ENCODE peak calls at places on chromosomes 11 and 22, in eight cellular contexts. One of them, this sample, is unnamed.

GRCh38 chr11:89381094-89381493 is 110.1 kb downstream of the NOX4 start:
- DNase-seq in left colon: no peak
- DNase-seq in GM10248: no peak
- DNase-seq in PC-3: peak
- DNase-seq in endothelial cell of umbilical vein: peak
- DNase-seq in ELR: peak
- DNase-seq in IMR-90: peak
- DNase-seq in adipocyte: peak
- DNase-seq in this sample: peak

GRCh38 chr11:75583710-75584658 is 21.9 kb downstream of the SERPINH1 start:
- DNase-seq in left colon: peak
- DNase-seq in GM10248: peak
- DNase-seq in PC-3: no peak
- DNase-seq in endothelial cell of umbilical vein: peak
- DNase-seq in ELR: peak
- DNase-seq in IMR-90: peak
- DNase-seq in adipocyte: peak
- DNase-seq in this sample: peak

GRCh38 chr11:121478226-121478894 is 25.6 kb upstream of the SORL1-AS1 start:
- DNase-seq in left colon: no peak
- DNase-seq in GM10248: no peak
- DNase-seq in PC-3: peak
- DNase-seq in endothelial cell of umbilical vein: no peak
- DNase-seq in ELR: no peak
- DNase-seq in IMR-90: no peak
- DNase-seq in adipocyte: no peak
- DNase-seq in this sample: no peak

GRCh38 chr11:116217006-116217405 is 555.8 kb downstream of the BUD13 start:
- DNase-seq in left colon: no peak
- DNase-seq in GM10248: no peak
- DNase-seq in PC-3: peak
- DNase-seq in endothelial cell of umbilical vein: peak
- DNase-seq in ELR: peak
- DNase-seq in IMR-90: peak
- DNase-seq in adipocyte: peak
- DNase-seq in this sample: peak

GRCh38 chr22:47192651-47193437 is 430.4 kb downstream of the TBC1D22A start:
- DNase-seq in left colon: peak
- DNase-seq in GM10248: no peak
- DNase-seq in PC-3: peak
- DNase-seq in endothelial cell of umbilical vein: no peak
- DNase-seq in ELR: no peak
- DNase-seq in IMR-90: no peak
- DNase-seq in adipocyte: no peak
- DNase-seq in this sample: peak

GRCh38 chr11:2777396-2777795 is 77.6 kb upstream of the KCNQ1OT1 start:
- DNase-seq in left colon: no peak
- DNase-seq in GM10248: no peak
- DNase-seq in PC-3: peak
- DNase-seq in endothelial cell of umbilical vein: no peak
- DNase-seq in ELR: peak
- DNase-seq in IMR-90: peak
- DNase-seq in adipocyte: peak
- DNase-seq in this sample: peak

GRCh38 chr11:70663815-70664214 is 265.5 kb downstream of the CTTN start:
- DNase-seq in left colon: no peak
- DNase-seq in GM10248: no peak
- DNase-seq in PC-3: no peak
- DNase-seq in endothelial cell of umbilical vein: no peak
- DNase-seq in ELR: no peak
- DNase-seq in IMR-90: no peak
- DNase-seq in adipocyte: no peak
- DNase-seq in this sample: no peak

GRCh38 chr22:50193621-50194020 is 7.2 kb upstream of the SELENOO start:
- DNase-seq in left colon: no peak
- DNase-seq in GM10248: no peak
- DNase-seq in PC-3: no peak
- DNase-seq in endothelial cell of umbilical vein: no peak
- DNase-seq in ELR: no peak
- DNase-seq in IMR-90: no peak
- DNase-seq in adipocyte: no peak
- DNase-seq in this sample: no peak

GRCh38 chr22:42948205-42948804 is 66.6 kb downstream of the PACSIN2 start:
- DNase-seq in left colon: no peak
- DNase-seq in GM10248: no peak
- DNase-seq in PC-3: no peak
- DNase-seq in endothelial cell of umbilical vein: no peak
- DNase-seq in ELR: no peak
- DNase-seq in IMR-90: no peak
- DNase-seq in adipocyte: no peak
- DNase-seq in this sample: no peak

GRCh38 chr11:76843916-76844315 is 16.8 kb upstream of the ACER3 start:
- DNase-seq in left colon: no peak
- DNase-seq in GM10248: no peak
- DNase-seq in PC-3: no peak
- DNase-seq in endothelial cell of umbilical vein: no peak
- DNase-seq in ELR: no peak
- DNase-seq in IMR-90: no peak
- DNase-seq in adipocyte: no peak
- DNase-seq in this sample: no peak

GRCh38 chr22:20319745-20320658 is at the start of gene DGCR6L:
- DNase-seq in left colon: peak
- DNase-seq in GM10248: peak
- DNase-seq in PC-3: peak
- DNase-seq in endothelial cell of umbilical vein: peak
- DNase-seq in ELR: peak
- DNase-seq in IMR-90: peak
- DNase-seq in adipocyte: peak
- DNase-seq in this sample: peak

GRCh38 chr11:46491661-46492331 is 100.2 kb upstream of the CHRM4 start:
- DNase-seq in left colon: no peak
- DNase-seq in GM10248: no peak
- DNase-seq in PC-3: no peak
- DNase-seq in endothelial cell of umbilical vein: peak
- DNase-seq in ELR: no peak
- DNase-seq in IMR-90: peak
- DNase-seq in adipocyte: no peak
- DNase-seq in this sample: no peak

GRCh38 chr22:26922804-26923203 is 265.4 kb downstream of the MIAT start:
- DNase-seq in left colon: no peak
- DNase-seq in GM10248: no peak
- DNase-seq in PC-3: no peak
- DNase-seq in endothelial cell of umbilical vein: no peak
- DNase-seq in ELR: no peak
- DNase-seq in IMR-90: no peak
- DNase-seq in adipocyte: no peak
- DNase-seq in this sample: peak

GRCh38 chr22:19473578-19473977 is 5.4 kb downstream of the UFD1 start:
- DNase-seq in left colon: no peak
- DNase-seq in GM10248: no peak
- DNase-seq in PC-3: no peak
- DNase-seq in endothelial cell of umbilical vein: no peak
- DNase-seq in ELR: peak
- DNase-seq in IMR-90: no peak
- DNase-seq in adipocyte: no peak
- DNase-seq in this sample: no peak

GRCh38 chr11:83785942-83786341 is 499.8 kb upstream of the CCDC90B start:
- DNase-seq in left colon: no peak
- DNase-seq in GM10248: no peak
- DNase-seq in PC-3: no peak
- DNase-seq in endothelial cell of umbilical vein: no peak
- DNase-seq in ELR: no peak
- DNase-seq in IMR-90: no peak
- DNase-seq in adipocyte: no peak
- DNase-seq in this sample: no peak

GRCh38 chr11:62459080-62459479 is 40.2 kb downstream of the SCGB1A1 start:
- DNase-seq in left colon: no peak
- DNase-seq in GM10248: no peak
- DNase-seq in PC-3: no peak
- DNase-seq in endothelial cell of umbilical vein: no peak
- DNase-seq in ELR: no peak
- DNase-seq in IMR-90: peak
- DNase-seq in adipocyte: peak
- DNase-seq in this sample: no peak

GRCh38 chr11:121451178-121451981 is 734 bp upstream of the SORL1 start:
- DNase-seq in left colon: peak
- DNase-seq in GM10248: no peak
- DNase-seq in PC-3: peak
- DNase-seq in endothelial cell of umbilical vein: no peak
- DNase-seq in ELR: no peak
- DNase-seq in IMR-90: no peak
- DNase-seq in adipocyte: no peak
- DNase-seq in this sample: no peak

GRCh38 chr22:23216331-23217170 is 36.2 kb downstream of the BCR start:
- DNase-seq in left colon: no peak
- DNase-seq in GM10248: no peak
- DNase-seq in PC-3: no peak
- DNase-seq in endothelial cell of umbilical vein: no peak
- DNase-seq in ELR: no peak
- DNase-seq in IMR-90: no peak
- DNase-seq in adipocyte: no peak
- DNase-seq in this sample: no peak

GRCh38 chr11:128251140-128251539 is 336.2 kb downstream of the ETS1 start:
- DNase-seq in left colon: no peak
- DNase-seq in GM10248: no peak
- DNase-seq in PC-3: peak
- DNase-seq in endothelial cell of umbilical vein: no peak
- DNase-seq in ELR: no peak
- DNase-seq in IMR-90: peak
- DNase-seq in adipocyte: peak
- DNase-seq in this sample: no peak

GRCh38 chr22:30514252-30514651 is 8.8 kb upstream of the SEC14L4 start:
- DNase-seq in left colon: no peak
- DNase-seq in GM10248: no peak
- DNase-seq in PC-3: no peak
- DNase-seq in endothelial cell of umbilical vein: no peak
- DNase-seq in ELR: no peak
- DNase-seq in IMR-90: no peak
- DNase-seq in adipocyte: no peak
- DNase-seq in this sample: no peak

GRCh38 chr11:14386895-14387480 is 28.0 kb upstream of the RRAS2 start:
- DNase-seq in left colon: no peak
- DNase-seq in GM10248: no peak
- DNase-seq in PC-3: no peak
- DNase-seq in endothelial cell of umbilical vein: peak
- DNase-seq in ELR: peak
- DNase-seq in IMR-90: peak
- DNase-seq in adipocyte: peak
- DNase-seq in this sample: no peak

GRCh38 chr11:121936375-121936774 is 179.6 kb downstream of the BLID start:
- DNase-seq in left colon: no peak
- DNase-seq in GM10248: no peak
- DNase-seq in PC-3: peak
- DNase-seq in endothelial cell of umbilical vein: no peak
- DNase-seq in ELR: peak
- DNase-seq in IMR-90: peak
- DNase-seq in adipocyte: no peak
- DNase-seq in this sample: no peak

GRCh38 chr11:63838682-63839507 is at the start of gene MARK2:
- DNase-seq in left colon: peak
- DNase-seq in GM10248: peak
- DNase-seq in PC-3: peak
- DNase-seq in endothelial cell of umbilical vein: peak
- DNase-seq in ELR: peak
- DNase-seq in IMR-90: peak
- DNase-seq in adipocyte: peak
- DNase-seq in this sample: peak

GRCh38 chr11:57277845-57278720 is 41.0 kb upstream of the APLNR start:
- DNase-seq in left colon: peak
- DNase-seq in GM10248: peak
- DNase-seq in PC-3: peak
- DNase-seq in endothelial cell of umbilical vein: peak
- DNase-seq in ELR: peak
- DNase-seq in IMR-90: peak
- DNase-seq in adipocyte: peak
- DNase-seq in this sample: peak

GRCh38 chr11:61494341-61495038 is 14.1 kb upstream of the LRRC10B start:
- DNase-seq in left colon: no peak
- DNase-seq in GM10248: no peak
- DNase-seq in PC-3: no peak
- DNase-seq in endothelial cell of umbilical vein: no peak
- DNase-seq in ELR: no peak
- DNase-seq in IMR-90: no peak
- DNase-seq in adipocyte: no peak
- DNase-seq in this sample: no peak

GRCh38 chr11:111870522-111870886 is 877 bp downstream of the ALG9 start:
- DNase-seq in left colon: no peak
- DNase-seq in GM10248: peak
- DNase-seq in PC-3: no peak
- DNase-seq in endothelial cell of umbilical vein: no peak
- DNase-seq in ELR: no peak
- DNase-seq in IMR-90: no peak
- DNase-seq in adipocyte: no peak
- DNase-seq in this sample: no peak

GRCh38 chr11:75383246-75383645 is 16.1 kb upstream of the RPS3 start:
- DNase-seq in left colon: no peak
- DNase-seq in GM10248: no peak
- DNase-seq in PC-3: no peak
- DNase-seq in endothelial cell of umbilical vein: no peak
- DNase-seq in ELR: no peak
- DNase-seq in IMR-90: no peak
- DNase-seq in adipocyte: no peak
- DNase-seq in this sample: no peak

GRCh38 chr11:75298191-75298590 is 53.3 kb downstream of the ARRB1 start:
- DNase-seq in left colon: no peak
- DNase-seq in GM10248: no peak
- DNase-seq in PC-3: peak
- DNase-seq in endothelial cell of umbilical vein: no peak
- DNase-seq in ELR: no peak
- DNase-seq in IMR-90: no peak
- DNase-seq in adipocyte: no peak
- DNase-seq in this sample: no peak

GRCh38 chr22:49587987-49588386 is 239.7 kb downstream of the BRD1 start:
- DNase-seq in left colon: no peak
- DNase-seq in GM10248: no peak
- DNase-seq in PC-3: no peak
- DNase-seq in endothelial cell of umbilical vein: no peak
- DNase-seq in ELR: no peak
- DNase-seq in IMR-90: no peak
- DNase-seq in adipocyte: no peak
- DNase-seq in this sample: no peak

GRCh38 chr22:26906464-26906863 is 249.1 kb downstream of the MIAT start:
- DNase-seq in left colon: no peak
- DNase-seq in GM10248: no peak
- DNase-seq in PC-3: no peak
- DNase-seq in endothelial cell of umbilical vein: no peak
- DNase-seq in ELR: no peak
- DNase-seq in IMR-90: no peak
- DNase-seq in adipocyte: no peak
- DNase-seq in this sample: no peak

GRCh38 chr22:50027639-50028537 is 15.3 kb upstream of the IL17REL start:
- DNase-seq in left colon: no peak
- DNase-seq in GM10248: no peak
- DNase-seq in PC-3: peak
- DNase-seq in endothelial cell of umbilical vein: no peak
- DNase-seq in ELR: peak
- DNase-seq in IMR-90: peak
- DNase-seq in adipocyte: no peak
- DNase-seq in this sample: peak

GRCh38 chr11:60887531-60887930 is 18.9 kb downstream of the PRPF19 start:
- DNase-seq in left colon: no peak
- DNase-seq in GM10248: no peak
- DNase-seq in PC-3: peak
- DNase-seq in endothelial cell of umbilical vein: peak
- DNase-seq in ELR: peak
- DNase-seq in IMR-90: peak
- DNase-seq in adipocyte: peak
- DNase-seq in this sample: peak

GRCh38 chr11:75966546-75967287 is 151.7 kb downstream of the UVRAG start:
- DNase-seq in left colon: no peak
- DNase-seq in GM10248: peak
- DNase-seq in PC-3: peak
- DNase-seq in endothelial cell of umbilical vein: peak
- DNase-seq in ELR: peak
- DNase-seq in IMR-90: peak
- DNase-seq in adipocyte: peak
- DNase-seq in this sample: peak

GRCh38 chr11:2316169-2316962 is 14.6 kb downstream of the TSPAN32 start:
- DNase-seq in left colon: no peak
- DNase-seq in GM10248: no peak
- DNase-seq in PC-3: no peak
- DNase-seq in endothelial cell of umbilical vein: no peak
- DNase-seq in ELR: no peak
- DNase-seq in IMR-90: no peak
- DNase-seq in adipocyte: no peak
- DNase-seq in this sample: no peak